ENCODE peak calls at places on chromosomes 12 and 14, in ten cellular contexts. One of them, this sample, is unnamed.

GRCh38 chr14:79248131-79248530 is 963.2 kb downstream of the DIO2 start:
- DNase-seq in activated naive CD4-positive, alpha-beta T cell: no peak
- DNase-seq in pancreas: no peak
- DNase-seq in NCI-H1694: no peak
- DNase-seq in anterior cingulate cortex: no peak
- DNase-seq in stimulated activated CD8-positive, alpha-beta memory T cell treated with anti-CD3 and anti-CD28 coated beads, Interleukin-4, amount 100 ng/mL, for 1 hour: no peak
- DNase-seq in upper lobe of left lung: no peak
- DNase-seq in memory B cell: no peak
- DNase-seq in RWPE1: no peak
- DNase-seq in neural crest cell: no peak
- DNase-seq in this sample: peak; percentile 46

GRCh38 chr12:54338682-54339296 is 13.9 kb downstream of the COPZ1 start:
- DNase-seq in activated naive CD4-positive, alpha-beta T cell: no peak
- DNase-seq in pancreas: no peak
- DNase-seq in NCI-H1694: no peak
- DNase-seq in anterior cingulate cortex: no peak
- DNase-seq in stimulated activated CD8-positive, alpha-beta memory T cell treated with anti-CD3 and anti-CD28 coated beads, Interleukin-4, amount 100 ng/mL, for 1 hour: no peak
- DNase-seq in upper lobe of left lung: no peak
- DNase-seq in memory B cell: no peak
- DNase-seq in RWPE1: no peak
- DNase-seq in neural crest cell: no peak
- DNase-seq in this sample: no peak

GRCh38 chr12:132003846-132004245 is 54.1 kb downstream of the EP400 start:
- DNase-seq in activated naive CD4-positive, alpha-beta T cell: no peak
- DNase-seq in pancreas: no peak
- DNase-seq in NCI-H1694: no peak
- DNase-seq in anterior cingulate cortex: no peak
- DNase-seq in stimulated activated CD8-positive, alpha-beta memory T cell treated with anti-CD3 and anti-CD28 coated beads, Interleukin-4, amount 100 ng/mL, for 1 hour: no peak
- DNase-seq in upper lobe of left lung: no peak
- DNase-seq in memory B cell: no peak
- DNase-seq in RWPE1: no peak
- DNase-seq in neural crest cell: no peak
- DNase-seq in this sample: peak; percentile 86

GRCh38 chr12:674272-674781 is 11.1 kb upstream of the NINJ2 start:
- DNase-seq in activated naive CD4-positive, alpha-beta T cell: peak; percentile 16
- DNase-seq in pancreas: no peak
- DNase-seq in NCI-H1694: no peak
- DNase-seq in anterior cingulate cortex: no peak
- DNase-seq in stimulated activated CD8-positive, alpha-beta memory T cell treated with anti-CD3 and anti-CD28 coated beads, Interleukin-4, amount 100 ng/mL, for 1 hour: peak; percentile 24
- DNase-seq in upper lobe of left lung: no peak
- DNase-seq in memory B cell: no peak
- DNase-seq in RWPE1: no peak
- DNase-seq in neural crest cell: no peak
- DNase-seq in this sample: no peak

GRCh38 chr12:3265406-3265805 is 188.2 kb downstream of the TSPAN9 start:
- DNase-seq in activated naive CD4-positive, alpha-beta T cell: no peak
- DNase-seq in pancreas: no peak
- DNase-seq in NCI-H1694: no peak
- DNase-seq in anterior cingulate cortex: no peak
- DNase-seq in stimulated activated CD8-positive, alpha-beta memory T cell treated with anti-CD3 and anti-CD28 coated beads, Interleukin-4, amount 100 ng/mL, for 1 hour: no peak
- DNase-seq in upper lobe of left lung: no peak
- DNase-seq in memory B cell: no peak
- DNase-seq in RWPE1: no peak
- DNase-seq in neural crest cell: no peak
- DNase-seq in this sample: no peak

GRCh38 chr14:63960926-63961567 is 108.2 kb downstream of the SYNE2 start:
- DNase-seq in activated naive CD4-positive, alpha-beta T cell: no peak
- DNase-seq in pancreas: no peak
- DNase-seq in NCI-H1694: no peak
- DNase-seq in anterior cingulate cortex: no peak
- DNase-seq in stimulated activated CD8-positive, alpha-beta memory T cell treated with anti-CD3 and anti-CD28 coated beads, Interleukin-4, amount 100 ng/mL, for 1 hour: no peak
- DNase-seq in upper lobe of left lung: no peak
- DNase-seq in memory B cell: no peak
- DNase-seq in RWPE1: no peak
- DNase-seq in neural crest cell: no peak
- DNase-seq in this sample: peak; percentile 49

GRCh38 chr12:119235352-119235751 is 56.6 kb downstream of the HSPB8 start:
- DNase-seq in activated naive CD4-positive, alpha-beta T cell: no peak
- DNase-seq in pancreas: no peak
- DNase-seq in NCI-H1694: no peak
- DNase-seq in anterior cingulate cortex: no peak
- DNase-seq in stimulated activated CD8-positive, alpha-beta memory T cell treated with anti-CD3 and anti-CD28 coated beads, Interleukin-4, amount 100 ng/mL, for 1 hour: no peak
- DNase-seq in upper lobe of left lung: no peak
- DNase-seq in memory B cell: no peak
- DNase-seq in RWPE1: no peak
- DNase-seq in neural crest cell: no peak
- DNase-seq in this sample: no peak

GRCh38 chr14:68949236-68949965 is 29.7 kb downstream of the ACTN1 start:
- DNase-seq in activated naive CD4-positive, alpha-beta T cell: no peak
- DNase-seq in pancreas: no peak
- DNase-seq in NCI-H1694: no peak
- DNase-seq in anterior cingulate cortex: no peak
- DNase-seq in stimulated activated CD8-positive, alpha-beta memory T cell treated with anti-CD3 and anti-CD28 coated beads, Interleukin-4, amount 100 ng/mL, for 1 hour: no peak
- DNase-seq in upper lobe of left lung: no peak
- DNase-seq in memory B cell: no peak
- DNase-seq in RWPE1: no peak
- DNase-seq in neural crest cell: no peak
- DNase-seq in this sample: no peak

GRCh38 chr14:52879958-52880357 is 70.9 kb downstream of the FERMT2 start:
- DNase-seq in activated naive CD4-positive, alpha-beta T cell: no peak
- DNase-seq in pancreas: no peak
- DNase-seq in NCI-H1694: no peak
- DNase-seq in anterior cingulate cortex: no peak
- DNase-seq in stimulated activated CD8-positive, alpha-beta memory T cell treated with anti-CD3 and anti-CD28 coated beads, Interleukin-4, amount 100 ng/mL, for 1 hour: no peak
- DNase-seq in upper lobe of left lung: no peak
- DNase-seq in memory B cell: no peak
- DNase-seq in RWPE1: no peak
- DNase-seq in neural crest cell: no peak
- DNase-seq in this sample: peak; percentile 67

GRCh38 chr14:93464271-93464670 is 33.5 kb downstream of the UNC79 start:
- DNase-seq in activated naive CD4-positive, alpha-beta T cell: no peak
- DNase-seq in pancreas: no peak
- DNase-seq in NCI-H1694: no peak
- DNase-seq in anterior cingulate cortex: no peak
- DNase-seq in stimulated activated CD8-positive, alpha-beta memory T cell treated with anti-CD3 and anti-CD28 coated beads, Interleukin-4, amount 100 ng/mL, for 1 hour: no peak
- DNase-seq in upper lobe of left lung: no peak
- DNase-seq in memory B cell: no peak
- DNase-seq in RWPE1: no peak
- DNase-seq in neural crest cell: no peak
- DNase-seq in this sample: no peak

GRCh38 chr12:5166976-5167375 is 123.3 kb downstream of the KCNA5 start:
- DNase-seq in activated naive CD4-positive, alpha-beta T cell: no peak
- DNase-seq in pancreas: no peak
- DNase-seq in NCI-H1694: no peak
- DNase-seq in anterior cingulate cortex: no peak
- DNase-seq in stimulated activated CD8-positive, alpha-beta memory T cell treated with anti-CD3 and anti-CD28 coated beads, Interleukin-4, amount 100 ng/mL, for 1 hour: no peak
- DNase-seq in upper lobe of left lung: no peak
- DNase-seq in memory B cell: no peak
- DNase-seq in RWPE1: no peak
- DNase-seq in neural crest cell: no peak
- DNase-seq in this sample: peak; percentile 99

This sample was measured in EL.